ENCODE peak calls at places on chromosomes 16 and 17, in seven cellular contexts. E is lung, D is Panc1, S is retinal pigment epithelial cell, T is neural progenitor cell, A is transverse colon, J is PC-3. I is an unnamed sample.

GRCh38 chr17:33233855-33234228 is 59.3 kb downstream of the ASIC2 start:
- DNase-seq in D (no peak), S (no peak), J (peak), T (no peak), A (peak), E (no peak), I (no peak)

GRCh38 chr17:3027786-3028532 is 35.4 kb downstream of the OR1D5 start:
- DNase-seq in T (no peak), A (no peak), S (no peak), J (no peak), E (no peak), D (no peak), I (no peak)

GRCh38 chr17:36937961-36938565 is 788 bp downstream of the LHX1 start:
- DNase-seq in S (no peak), D (no peak), E (no peak), A (no peak), J (no peak), T (peak), I (peak)

GRCh38 chr16:29825145-29826044 is 5.1 kb downstream of the MVP start:
- DNase-seq in D (no peak), T (peak), A (peak), E (no peak), S (no peak), J (peak), I (no peak)

GRCh38 chr16:73505178-73505968 is 457.4 kb upstream of the ZFHX3 start:
- DNase-seq in A (no peak), J (no peak), E (no peak), D (no peak), T (no peak), S (no peak), I (no peak)

GRCh38 chr16:106623-107324 is 28.7 kb downstream of the MPG start:
- DNase-seq in E (peak), S (no peak), J (peak), D (peak), T (peak), A (peak), I (peak)

GRCh38 chr16:9761870-9762269 is 420.4 kb downstream of the GRIN2A start:
- DNase-seq in T (no peak), J (no peak), D (no peak), E (no peak), A (no peak), S (no peak), I (no peak)

GRCh38 chr17:2095536-2095910 is 40.6 kb downstream of the HIC1 start:
- DNase-seq in J (no peak), A (no peak), S (no peak), D (no peak), E (no peak), T (peak), I (no peak)

GRCh38 chr17:65173284-65173793 is 36.2 kb downstream of the RGS9 start:
- DNase-seq in E (no peak), S (no peak), J (peak), A (peak), T (no peak), D (no peak), I (peak)

GRCh38 chr17:29079433-29079832 is 36.5 kb downstream of the PIPOX start:
- DNase-seq in S (no peak), J (no peak), A (no peak), D (no peak), E (no peak), T (no peak), I (no peak)

GRCh38 chr16:515175-515962 is 12.1 kb upstream of the CAPN15 start:
- DNase-seq in D (no peak), T (no peak), A (no peak), E (no peak), S (no peak), J (no peak), I (no peak)

GRCh38 chr17:20266806-20267458 is 200.4 kb downstream of the LGALS9B start:
- DNase-seq in J (no peak), E (no peak), D (no peak), T (no peak), A (no peak), S (peak), I (peak)

GRCh38 chr17:39404542-39405378 is 3.3 kb upstream of the FBXL20 start:
- DNase-seq in S (peak), D (no peak), E (no peak), A (no peak), J (peak), T (no peak), I (peak)

GRCh38 chr16:25838724-25839186 is 147.0 kb downstream of the HS3ST4 start:
- DNase-seq in S (no peak), T (peak), J (peak), A (peak), E (no peak), D (peak), I (peak)

GRCh38 chr16:24013733-24014645 is 178.2 kb downstream of the PRKCB start:
- DNase-seq in A (peak), E (no peak), T (no peak), J (no peak), D (no peak), S (no peak), I (no peak)

GRCh38 chr16:67801889-67802288 is 4.5 kb downstream of the RANBP10 start:
- DNase-seq in E (no peak), A (no peak), J (no peak), D (no peak), S (no peak), T (no peak), I (no peak)
- H3K4me3 ChIP-seq in E (no peak), A (no peak), J (no peak), D (no peak), S (no peak), T (no peak), I (no peak)

GRCh38 chr16:19662351-19662750 is 55.7 kb downstream of the KNOP1 start:
- DNase-seq in T (no peak), J (no peak), A (no peak), S (no peak), D (no peak), E (no peak), I (no peak)

GRCh38 chr16:19655242-19655777 is 62.7 kb downstream of the KNOP1 start:
- DNase-seq in J (no peak), S (no peak), T (no peak), A (no peak), E (no peak), D (no peak), I (no peak)

GRCh38 chr16:19660432-19660831 is 57.6 kb downstream of the KNOP1 start:
- DNase-seq in S (no peak), T (no peak), J (peak), E (no peak), D (no peak), A (no peak), I (no peak)

GRCh38 chr16:19657831-19658230 is 60.2 kb downstream of the KNOP1 start:
- DNase-seq in T (no peak), A (no peak), E (no peak), S (no peak), D (no peak), J (no peak), I (no peak)

DNA sequence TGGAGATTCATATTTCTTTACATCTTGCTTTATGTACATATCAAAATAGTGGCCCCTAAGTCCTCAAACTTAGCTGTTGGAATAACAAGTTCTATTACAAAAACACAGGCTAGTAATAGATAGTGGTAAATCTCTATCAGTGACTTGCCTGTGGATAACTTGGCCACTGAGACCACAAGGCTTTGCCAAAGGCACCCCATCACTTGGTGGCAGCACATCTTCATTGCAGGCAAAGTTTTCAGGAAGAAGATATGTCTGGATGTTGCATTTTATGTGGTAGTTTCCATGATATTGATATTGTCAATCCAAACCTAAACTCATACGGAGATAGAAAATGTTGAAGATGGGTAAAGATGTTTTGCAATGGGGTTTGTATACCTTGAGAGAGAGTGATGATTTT is 58.5 kb downstream of the KNOP1 start:
- DNase-seq in A (no peak), E (no peak), J (no peak), T (no peak), S (no peak), D (no peak), I (no peak)
- TF ChIP-seq CTCF in A (no peak), E (no peak), J (peak), T (no peak), S (peak), D (no peak), I (no peak)

GRCh38 chr16:85376292-85377095 is 236.6 kb upstream of the GSE1 start:
- DNase-seq in E (no peak), S (no peak), D (no peak), J (no peak), T (no peak), A (peak), I (no peak)

GRCh38 chr16:85374571-85374872 is 238.6 kb upstream of the GSE1 start:
- DNase-seq in S (no peak), E (no peak), A (no peak), J (no peak), T (no peak), D (no peak), I (no peak)

GRCh38 chr16:85373741-85374570 is 239.2 kb upstream of the GSE1 start:
- DNase-seq in T (no peak), J (no peak), E (no peak), D (no peak), S (no peak), A (no peak), I (no peak)

GRCh38 chr16:85377388-85378144 is 235.6 kb upstream of the GSE1 start:
- DNase-seq in S (no peak), T (no peak), A (no peak), E (no peak), J (no peak), D (no peak), I (no peak)

GRCh38 chr16:85375282-85375681 is 237.8 kb upstream of the GSE1 start:
- DNase-seq in J (no peak), E (no peak), S (no peak), T (no peak), D (no peak), A (no peak), I (no peak)
- H3K4me3 ChIP-seq in J (no peak), E (no peak), S (no peak), T (no peak), D (no peak), A (no peak), I (no peak)

GRCh38 chr17:38403491-38403890 is 24.8 kb upstream of the ARHGAP23 start:
- DNase-seq in A (no peak), J (no peak), E (no peak), D (no peak), T (peak), S (no peak), I (peak)

GRCh38 chr17:38401459-38401858 is 26.8 kb upstream of the ARHGAP23 start:
- DNase-seq in A (no peak), J (no peak), E (no peak), S (no peak), D (no peak), T (no peak), I (no peak)

GRCh38 chr17:38404174-38404943 is 23.9 kb upstream of the ARHGAP23 start:
- DNase-seq in A (no peak), T (no peak), S (no peak), E (no peak), J (no peak), D (no peak), I (no peak)

GRCh38 chr17:38400286-38400685 is 28.0 kb upstream of the ARHGAP23 start:
- DNase-seq in E (no peak), T (no peak), D (no peak), S (no peak), J (no peak), A (no peak), I (no peak)

DNA sequence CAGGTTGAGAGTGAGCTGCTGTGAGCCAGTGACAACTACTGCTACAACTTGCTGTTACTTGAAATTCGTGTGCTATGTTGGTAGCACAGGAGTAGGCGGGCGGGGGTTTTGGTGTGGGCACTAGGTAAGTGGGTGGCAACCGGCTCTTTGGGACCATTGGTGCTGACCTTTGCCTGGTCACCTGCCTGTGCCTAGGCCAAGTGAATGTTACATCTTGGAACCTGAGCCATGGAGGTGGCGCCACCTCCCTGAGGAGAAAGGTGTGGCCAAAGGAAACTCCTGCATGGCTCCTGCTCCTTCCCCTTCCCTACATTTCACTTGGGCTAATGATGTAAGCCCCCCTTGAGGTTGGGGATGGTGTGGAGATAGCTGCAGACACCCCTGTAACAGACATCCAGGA is 25.4 kb upstream of the ARHGAP23 start:
- DNase-seq in A (no peak), T (no peak), J (no peak), S (no peak), D (no peak), E (no peak), I (no peak)
- TF ChIP-seq CTCF in A (no peak), T (peak), J (peak), S (peak), D (no peak), E (no peak), I (peak)

GRCh38 chr17:4899341-4900230 is at the start of gene C17orf107:
- DNase-seq in D (no peak), E (peak), J (no peak), A (peak), S (no peak), T (peak), I (peak)

GRCh38 chr17:4902540-4902939 is 358 bp downstream of the CHRNE start:
- DNase-seq in E (no peak), S (no peak), J (no peak), T (no peak), D (no peak), A (no peak), I (no peak)

GRCh38 chr17:4901648-4902344 is 1.1 kb downstream of the CHRNE start:
- DNase-seq in T (no peak), D (no peak), A (no peak), J (no peak), E (no peak), S (no peak), I (no peak)

GRCh38 chr17:4900231-4901107 is 1.1 kb downstream of the C17orf107 start:
- DNase-seq in D (no peak), S (no peak), J (no peak), T (peak), A (peak), E (no peak), I (no peak)

DNA sequence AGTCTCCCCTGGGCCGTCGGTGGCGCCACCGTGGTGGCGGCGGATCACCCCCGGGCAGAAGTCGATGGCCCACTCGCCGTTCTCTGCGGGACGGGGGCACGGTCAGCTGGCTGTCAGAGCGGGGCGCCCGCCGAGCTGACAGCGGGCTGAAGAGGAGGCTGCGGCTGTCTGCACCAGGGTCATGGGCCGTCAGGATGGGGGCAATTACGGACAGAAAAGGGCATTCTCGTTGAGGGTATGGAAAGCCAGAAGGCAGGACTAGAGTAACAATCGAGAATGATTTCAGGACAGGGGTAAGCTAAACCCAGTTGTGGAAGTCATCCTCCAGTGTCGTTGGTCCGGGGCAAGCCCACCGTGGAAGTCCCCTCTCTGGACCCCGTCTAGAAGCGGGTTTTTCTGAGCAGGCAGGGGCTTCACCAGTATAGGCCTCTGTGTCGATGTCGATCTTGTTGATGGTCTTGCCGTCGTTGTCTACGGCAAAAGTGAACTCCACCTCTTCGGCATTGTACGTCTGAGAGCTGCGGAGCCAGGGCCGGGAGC is 1.7 kb downstream of the CHRNE start:
- DNase-seq in T (no peak), E (no peak), S (no peak), J (no peak), A (no peak), D (no peak), I (no peak)
- H3K4me3 ChIP-seq in T (no peak), E (no peak), S (no peak), J (no peak), A (no peak), D (no peak), I (no peak)

GRCh38 chr17:14245002-14245401 is 8.3 kb upstream of the CDRT15 start:
- DNase-seq in S (no peak), D (no peak), T (peak), E (no peak), J (no peak), A (no peak), I (no peak)
- TF ChIP-seq CTCF in S (no peak), D (no peak), T (no peak), E (no peak), J (no peak), A (no peak), I (no peak)

GRCh38 chr17:60077226-60077625 is 1.5 kb downstream of the HEATR6 start:
- DNase-seq in J (no peak), A (no peak), S (no peak), E (no peak), D (no peak), T (peak), I (no peak)
- H3K4me3 ChIP-seq in J (peak), A (no peak), S (no peak), E (no peak), D (no peak), T (peak), I (peak)

GRCh38 chr16:66849021-66849420 is 4.8 kb downstream of the CA7 start:
- DNase-seq in A (no peak), D (no peak), S (no peak), E (no peak), T (no peak), J (no peak), I (no peak)

GRCh38 chr16:66851166-66851964 is 7.2 kb downstream of the CA7 start:
- DNase-seq in J (no peak), S (no peak), T (no peak), A (no peak), D (no peak), E (no peak), I (no peak)

GRCh38 chr16:66848172-66848571 is 4.0 kb downstream of the CA7 start:
- DNase-seq in D (no peak), S (no peak), T (no peak), E (no peak), J (no peak), A (no peak), I (no peak)

GRCh38 chr16:66850115-66850815 is 6.1 kb downstream of the CA7 start:
- DNase-seq in A (no peak), S (no peak), T (no peak), J (no peak), D (no peak), E (no peak), I (no peak)

DNA sequence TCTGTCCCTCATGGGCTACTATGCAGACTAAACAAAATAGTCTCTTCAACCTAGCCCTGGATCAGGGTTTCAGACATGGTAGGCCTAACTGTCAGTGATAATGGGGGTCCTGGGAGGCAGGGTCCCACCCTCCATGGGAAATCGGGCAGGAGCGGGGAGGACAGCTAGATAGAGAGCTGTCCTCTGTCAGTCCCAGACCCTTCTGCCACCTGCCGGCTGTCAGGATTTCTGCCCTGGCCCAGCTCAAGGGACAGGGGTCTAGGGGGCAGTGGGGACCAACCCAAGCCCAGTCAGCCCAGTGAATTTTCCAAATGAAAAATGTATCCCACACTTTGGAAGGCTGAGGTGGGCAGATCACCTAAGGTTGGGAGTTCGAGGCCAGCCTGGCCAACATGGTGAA is 5.3 kb downstream of the CA7 start:
- DNase-seq in T (no peak), E (no peak), J (no peak), D (no peak), A (no peak), S (no peak), I (no peak)
- TF ChIP-seq CTCF in T (peak), E (no peak), J (no peak), D (no peak), A (no peak), S (no peak), I (no peak)

GRCh38 chr17:58007781-58008706 is 998 bp upstream of the SRSF1 start:
- DNase-seq in A (no peak), T (no peak), E (no peak), S (no peak), J (no peak), D (no peak), I (no peak)
- H3K4me3 ChIP-seq in A (peak), T (peak), E (peak), S (peak), J (peak), D (peak), I (peak)

I was measured in epithelial cell of esophagus.